ENCODE peak calls at places on chromosomes 11 and 22, in ten cellular contexts. J is stomach, Q is HCT116, H is SK-N-SH, G is H1, B is transverse colon, P is HepG2, A is sigmoid colon, N is prostate gland, U is upper lobe of left lung. Z is an unnamed sample.
A peak's percentile ranks its signal among the peaks of the same experiment; 100 is the strongest.

GRCh38 chr22:36541831-36542391 is 12.9 kb upstream of the EIF3D start:
- DNase-seq in J (peak; percentile 35), Q (peak; percentile 64), H (no peak), G (no peak), B (no peak), P (no peak), A (no peak), N (peak; percentile 33), U (no peak), Z (no peak)

GRCh38 chr11:9264381-9265210 is 554 bp downstream of the DENND5A start:
- DNase-seq in J (peak; percentile 47), Q (no peak), H (peak; percentile 60), G (peak; percentile 70), B (peak; percentile 43), P (no peak), A (peak; percentile 87), N (peak; percentile 19), U (peak; percentile 78), Z (peak; percentile 77)

GRCh38 chr11:47160753-47161133 is 15.9 kb downstream of the ARFGAP2 start:
- DNase-seq in J (no peak), Q (no peak), H (no peak), G (no peak), B (no peak), P (no peak), A (no peak), N (no peak), U (no peak), Z (no peak)

GRCh38 chr22:37473437-37473946 is 12.7 kb downstream of the MFNG start:
- DNase-seq in J (no peak), Q (no peak), H (no peak), G (no peak), B (no peak), P (no peak), A (no peak), N (no peak), U (no peak), Z (no peak)

GRCh38 chr11:134742956-134743808 is 331.1 kb upstream of the B3GAT1 start:
- DNase-seq in J (no peak), Q (no peak), H (no peak), G (no peak), B (no peak), P (peak; percentile 55), A (no peak), N (no peak), U (no peak), Z (no peak)

GRCh38 chr22:39715778-39716495 is 145.4 kb downstream of the CACNA1I start:
- DNase-seq in J (no peak), Q (no peak), H (no peak), G (no peak), B (no peak), P (no peak), A (no peak), N (no peak), U (no peak), Z (no peak)

GRCh38 chr22:42344391-42344861 is 74.0 kb upstream of the TCF20 start:
- DNase-seq in J (peak; percentile 61), Q (no peak), H (no peak), G (peak; percentile 74), B (no peak), P (no peak), A (peak; percentile 89), N (peak; percentile 60), U (peak; percentile 50), Z (no peak)

GRCh38 chr11:45100338-45100737 is 46.1 kb upstream of the PRDM11 start:
- DNase-seq in J (no peak), Q (no peak), H (peak; percentile 51), G (peak; percentile 48), B (no peak), P (no peak), A (no peak), N (no peak), U (no peak), Z (peak; percentile 56)

GRCh38 chr11:76512851-76513653 is 68.2 kb downstream of the EMSY start:
- DNase-seq in J (no peak), Q (peak; percentile 16), H (peak; percentile 13), G (no peak), B (no peak), P (no peak), A (no peak), N (no peak), U (no peak), Z (no peak)

GRCh38 chr22:35329114-35329847 is 29.6 kb downstream of the TOM1 start:
- DNase-seq in J (no peak), Q (no peak), H (no peak), G (no peak), B (no peak), P (no peak), A (no peak), N (no peak), U (no peak), Z (no peak)

GRCh38 chr22:27138471-27138870 is 481.1 kb downstream of the MIAT start:
- DNase-seq in J (no peak), Q (no peak), H (no peak), G (no peak), B (no peak), P (no peak), A (no peak), N (no peak), U (no peak), Z (no peak)

GRCh38 chr11:124583827-124584226 is 14.0 kb downstream of the OR8A1 start:
- DNase-seq in J (no peak), Q (no peak), H (no peak), G (no peak), B (no peak), P (no peak), A (no peak), N (no peak), U (no peak), Z (no peak)

GRCh38 chr11:76291576-76292526 is 85.5 kb upstream of the WNT11 start:
- DNase-seq in J (no peak), Q (no peak), H (no peak), G (no peak), B (no peak), P (peak; percentile 43), A (no peak), N (no peak), U (no peak), Z (no peak)

GRCh38 chr11:16785520-16786128 is 47.2 kb downstream of the C11orf58 start:
- DNase-seq in J (peak; percentile 71), Q (peak; percentile 54), H (peak; percentile 84), G (peak; percentile 76), B (peak; percentile 73), P (peak; percentile 63), A (peak; percentile 82), N (peak; percentile 76), U (peak; percentile 62), Z (no peak)

GRCh38 chr11:107736546-107736945 is 24.7 kb upstream of the SLN start:
- DNase-seq in J (no peak), Q (no peak), H (no peak), G (no peak), B (no peak), P (no peak), A (no peak), N (no peak), U (no peak), Z (no peak)

GRCh38 chr22:37105990-37106389 is 3.5 kb downstream of the TMPRSS6 start:
- DNase-seq in J (no peak), Q (no peak), H (no peak), G (no peak), B (no peak), P (no peak), A (no peak), N (no peak), U (no peak), Z (no peak)

GRCh38 chr11:88338223-88338661 is 706 bp upstream of the CTSC start:
- DNase-seq in J (peak; percentile 41), Q (no peak), H (peak; percentile 35), G (no peak), B (peak; percentile 60), P (peak; percentile 77), A (peak; percentile 77), N (no peak), U (peak; percentile 82), Z (peak; percentile 65)

GRCh38 chr11:117121176-117121575 is 22.9 kb upstream of the PAFAH1B2 start:
- DNase-seq in J (no peak), Q (no peak), H (no peak), G (no peak), B (no peak), P (no peak), A (no peak), N (no peak), U (no peak), Z (no peak)

GRCh38 chr22:20011993-20012740 is 4.5 kb downstream of the ARVCF start:
- DNase-seq in J (no peak), Q (no peak), H (no peak), G (no peak), B (no peak), P (no peak), A (no peak), N (no peak), U (no peak), Z (no peak)
- TF ChIP-seq POLR2AphosphoS5 in J (no peak), Q (no peak), H (no peak), G (no peak), B (no peak), P (no peak), A (no peak), N (no peak), U (no peak), Z (no peak)

DNA sequence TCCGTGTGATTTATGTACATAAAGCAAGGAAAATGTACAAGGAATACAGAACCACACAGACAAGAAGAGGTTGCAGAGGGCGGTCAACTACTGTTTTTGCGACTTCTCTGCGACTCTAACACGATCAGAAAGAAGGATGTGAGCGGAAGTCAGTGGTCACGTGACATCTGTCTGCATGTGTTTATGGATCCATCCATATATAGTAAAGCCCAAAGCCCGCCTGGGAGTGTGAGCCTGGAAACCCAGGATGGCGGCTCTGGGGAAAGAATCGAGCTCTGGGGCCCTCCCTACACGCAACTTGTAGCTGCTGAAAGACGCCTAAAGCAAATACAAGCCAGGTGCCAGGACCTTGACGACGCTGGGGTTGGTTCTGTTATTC is 8.8 kb downstream of the OSBPL5 start:
- DNase-seq in J (no peak), Q (no peak), H (no peak), G (no peak), B (no peak), P (no peak), A (peak; percentile 88), N (no peak), U (peak; percentile 50), Z (no peak)
- H3K4me1 ChIP-seq in J (peaks cover 49% of the 10 kb centered on the region), Q (peaks cover 26% of the 10 kb centered on the region), H (peaks cover 8% of the 10 kb centered on the region), G (peaks cover 38% of the 10 kb centered on the region), B (peaks cover 66% of the 10 kb centered on the region), P (no peaks in the 10 kb centered on the region), A (peaks cover 94% of the 10 kb centered on the region), N (peaks cover 19% of the 10 kb centered on the region), U (peaks cover 65% of the 10 kb centered on the region), Z (peaks cover 87% of the 10 kb centered on the region)

GRCh38 chr22:38681784-38682335 is at the start of gene TOMM22:
- DNase-seq in J (peak; percentile 91), Q (peak; percentile 72), H (peak; percentile 91), G (peak; percentile 90), B (peak; percentile 91), P (peak; percentile 75), A (peak; percentile 93), N (peak; percentile 89), U (peak; percentile 93), Z (peak; percentile 90)

GRCh38 chr22:38685761-38686160 is 4.0 kb downstream of the TOMM22 start:
- DNase-seq in J (no peak), Q (no peak), H (no peak), G (no peak), B (no peak), P (no peak), A (no peak), N (no peak), U (no peak), Z (no peak)
- TF ChIP-seq POLR2AphosphoS5 in J (no peak), Q (no peak), H (no peak), G (no peak), B (no peak), P (peak; percentile 38), A (no peak), N (no peak), U (no peak), Z (no peak)

GRCh38 chr11:19677380-19678080 is 35.1 kb upstream of the NAV2 start:
- DNase-seq in J (no peak), Q (no peak), H (no peak), G (no peak), B (no peak), P (no peak), A (no peak), N (no peak), U (no peak), Z (no peak)
- H3K4me1 ChIP-seq in J (peaks cover 6% of the 10 kb centered on the region), Q (peaks cover 11% of the 10 kb centered on the region), H (peaks cover 18% of the 10 kb centered on the region), G (peaks cover 19% of the 10 kb centered on the region), B (peaks cover 17% of the 10 kb centered on the region), P (no peaks in the 10 kb centered on the region), A (peaks cover 96% of the 10 kb centered on the region), N (no peaks in the 10 kb centered on the region), U (peaks cover 29% of the 10 kb centered on the region), Z (peaks cover 74% of the 10 kb centered on the region)

Z was measured in suprapubic skin.